ENCODE peak calls at places on chromosome 1, in five cellular contexts. R is neural crest cell; I is stimulated activated CD8-positive, alpha-beta memory T cell treated with anti-CD3 and anti-CD28 coated beads, Interleukin-15, amount 100 ng/mL, for 1 hour; N is Kasumi-1; Y is stimulated activated CD4-positive, alpha-beta T cell treated with anti-CD3 and anti-CD28 coated beads, TNF-alpha, amount 100 ng/mL, for 1 hour. T is an unnamed sample.

GRCh38 chr1:244862354-244862698 is 2.0 kb downstream of the HNRNPU start:
- DNase-seq in R (no peak), I (no peak), N (no peak), Y (no peak), T (no peak)

GRCh38 chr1:208951908-208952307 is 631.6 kb upstream of the CAMK1G start:
- DNase-seq in R (no peak), I (no peak), N (no peak), Y (no peak), T (no peak)

GRCh38 chr1:111513410-111514020 is 10.1 kb upstream of the ADORA3 start:
- DNase-seq in R (no peak), I (no peak), N (no peak), Y (no peak), T (no peak)

GRCh38 chr1:22075718-22076117 is 23.2 kb downstream of the CDC42 start:
- DNase-seq in R (no peak), I (no peak), N (peak), Y (no peak), T (no peak)

GRCh38 chr1:161084205-161084988 is 5.0 kb downstream of the NECTIN4 start:
- DNase-seq in R (no peak), I (no peak), N (no peak), Y (no peak), T (no peak)

GRCh38 chr1:175072131-175072941 is 4.7 kb downstream of the TNN start:
- DNase-seq in R (no peak), I (no peak), N (peak), Y (no peak), T (no peak)

GRCh38 chr1:34050711-34051485 is 114.1 kb downstream of the CSMD2 start:
- DNase-seq in R (no peak), I (no peak), N (no peak), Y (no peak), T (no peak)

GRCh38 chr1:231171623-231172197 is 9.9 kb downstream of the TRIM67 start:
- DNase-seq in R (no peak), I (no peak), N (no peak), Y (no peak), T (no peak)

GRCh38 chr1:76237201-76237600 is 162.7 kb downstream of the ST6GALNAC3 start:
- DNase-seq in R (no peak), I (no peak), N (no peak), Y (no peak), T (no peak)

GRCh38 chr1:163537809-163538208 is 216.1 kb downstream of the NUF2 start:
- DNase-seq in R (no peak), I (no peak), N (no peak), Y (no peak), T (no peak)